ENCODE peak calls at places on chromosomes 2 and 18, in seven cellular contexts. Y is HCT116, H is HFF-Myc, G is pancreas, Q is suprapubic skin, T is HL-60, L is AG09309. W is an unnamed sample.

GRCh38 chr2:221958224-221958623 is 340.6 kb downstream of the PAX3 start:
- DNase-seq in L (no peak), H (no peak), T (no peak), G (no peak), Y (no peak), Q (no peak), W (no peak)

GRCh38 chr2:70668911-70669310 is 99.1 kb downstream of the ADD2 start:
- DNase-seq in L (no peak), Q (peak), G (no peak), H (no peak), Y (no peak), T (no peak), W (no peak)

GRCh38 chr2:72139871-72140620 is 7.6 kb downstream of the CYP26B1 start:
- DNase-seq in Q (peak), Y (no peak), L (no peak), T (no peak), H (no peak), G (no peak), W (no peak)

GRCh38 chr2:8480936-8481335 is 200.9 kb upstream of the ID2 start:
- DNase-seq in Q (peak), Y (no peak), H (no peak), G (no peak), T (no peak), L (no peak), W (no peak)

GRCh38 chr2:24830786-24831185 is 37.6 kb downstream of the CENPO start:
- DNase-seq in G (no peak), Y (no peak), T (no peak), Q (peak), H (no peak), L (no peak), W (no peak)

GRCh38 chr2:125885340-125885739 is 770.6 kb upstream of the GYPC start:
- DNase-seq in L (no peak), T (no peak), Q (no peak), H (no peak), Y (no peak), G (no peak), W (no peak)

GRCh38 chr2:10883880-10884529 is 27.7 kb upstream of the KCNF1 start:
- DNase-seq in G (no peak), L (no peak), T (no peak), Q (peak), H (no peak), Y (no peak), W (no peak)

GRCh38 chr2:168457177-168457905 is 1.3 kb downstream of the CERS6 start:
- DNase-seq in H (no peak), Q (no peak), T (peak), Y (no peak), L (no peak), G (no peak), W (no peak)

GRCh38 chr2:64707276-64707675 is 53.6 kb upstream of the SERTAD2 start:
- DNase-seq in T (no peak), L (no peak), Y (no peak), Q (no peak), G (no peak), H (no peak), W (no peak)

GRCh38 chr2:42105330-42106256 is 57.8 kb downstream of the PKDCC start:
- DNase-seq in Q (no peak), T (peak), L (no peak), Y (no peak), G (no peak), H (no peak), W (no peak)

DNA sequence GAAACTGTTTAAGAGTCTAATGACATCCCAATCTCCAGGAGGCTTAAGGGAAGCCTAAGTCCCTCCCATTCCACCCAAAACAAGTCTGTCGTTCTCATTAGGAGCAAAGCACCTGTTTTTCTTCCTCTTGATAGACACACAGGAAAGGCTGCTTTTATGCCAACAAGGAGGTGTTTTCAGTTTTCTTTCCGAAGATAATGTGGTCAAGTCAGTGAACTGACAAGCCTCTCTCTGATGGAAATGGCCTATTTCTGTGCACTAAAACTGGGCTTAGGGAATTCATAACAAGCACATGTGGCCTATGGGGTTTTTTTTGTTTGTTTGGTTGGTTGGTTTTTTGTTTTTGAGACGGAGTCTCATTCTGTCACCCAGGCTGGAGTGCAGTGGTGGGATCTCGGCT is 36.2 kb downstream of the FBLN7 start:
- DNase-seq in L (no peak), H (no peak), T (no peak), Q (no peak), G (no peak), Y (no peak), W (no peak)
- H3K4me3 ChIP-seq in L (no peak), H (no peak), T (no peak), Q (no peak), G (no peak), Y (no peak), W (no peak)

DNA sequence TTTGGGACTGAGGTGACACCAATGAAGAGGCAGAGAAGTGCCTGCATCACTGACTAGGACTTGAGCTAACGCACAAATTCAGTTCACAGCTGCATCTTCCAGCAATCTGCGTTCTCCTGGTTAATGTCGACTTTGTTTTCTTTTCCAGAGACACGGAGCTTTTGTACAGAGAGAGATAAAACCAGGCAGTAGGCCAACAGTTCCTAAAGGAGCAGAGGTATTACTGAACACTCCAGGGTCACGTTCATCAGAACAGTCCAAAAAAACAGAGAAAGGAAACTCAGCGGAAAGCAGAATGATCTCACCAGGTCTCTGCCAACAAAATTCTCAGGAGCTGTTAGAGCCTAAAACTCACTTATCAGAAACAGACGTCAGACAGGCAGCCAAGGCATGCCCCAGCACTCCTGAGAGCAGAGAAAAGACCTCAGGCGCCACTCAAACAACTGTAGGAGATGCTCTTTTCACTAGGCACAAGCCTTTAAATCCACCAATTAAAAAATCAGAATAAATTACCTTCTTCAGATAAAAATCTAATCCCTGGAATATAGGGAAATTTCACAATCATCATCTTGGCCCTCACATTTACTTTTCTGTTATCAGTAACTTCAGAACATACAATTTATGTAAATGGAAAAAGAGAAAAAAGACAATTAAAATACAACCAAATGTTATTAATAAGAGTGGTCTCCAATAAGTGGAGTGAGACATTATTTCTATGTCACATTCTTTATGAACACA is 95.9 kb upstream of the SPTBN1 start:
- DNase-seq in Q (no peak), G (peak), L (peak), T (no peak), Y (no peak), H (peak), W (no peak)
- H3K4me3 ChIP-seq in Q (peak), G (no peak), L (no peak), T (no peak), Y (no peak), H (peak), W (peak)

GRCh38 chr18:57437433-57437781 is 2.2 kb downstream of the ONECUT2 start:
- DNase-seq in Q (no peak), Y (no peak), H (no peak), L (no peak), G (no peak), T (no peak), W (no peak)
- H3K4me3 ChIP-seq in Q (peak), Y (peak), H (no peak), L (peak), G (peak), T (no peak), W (no peak)

DNA sequence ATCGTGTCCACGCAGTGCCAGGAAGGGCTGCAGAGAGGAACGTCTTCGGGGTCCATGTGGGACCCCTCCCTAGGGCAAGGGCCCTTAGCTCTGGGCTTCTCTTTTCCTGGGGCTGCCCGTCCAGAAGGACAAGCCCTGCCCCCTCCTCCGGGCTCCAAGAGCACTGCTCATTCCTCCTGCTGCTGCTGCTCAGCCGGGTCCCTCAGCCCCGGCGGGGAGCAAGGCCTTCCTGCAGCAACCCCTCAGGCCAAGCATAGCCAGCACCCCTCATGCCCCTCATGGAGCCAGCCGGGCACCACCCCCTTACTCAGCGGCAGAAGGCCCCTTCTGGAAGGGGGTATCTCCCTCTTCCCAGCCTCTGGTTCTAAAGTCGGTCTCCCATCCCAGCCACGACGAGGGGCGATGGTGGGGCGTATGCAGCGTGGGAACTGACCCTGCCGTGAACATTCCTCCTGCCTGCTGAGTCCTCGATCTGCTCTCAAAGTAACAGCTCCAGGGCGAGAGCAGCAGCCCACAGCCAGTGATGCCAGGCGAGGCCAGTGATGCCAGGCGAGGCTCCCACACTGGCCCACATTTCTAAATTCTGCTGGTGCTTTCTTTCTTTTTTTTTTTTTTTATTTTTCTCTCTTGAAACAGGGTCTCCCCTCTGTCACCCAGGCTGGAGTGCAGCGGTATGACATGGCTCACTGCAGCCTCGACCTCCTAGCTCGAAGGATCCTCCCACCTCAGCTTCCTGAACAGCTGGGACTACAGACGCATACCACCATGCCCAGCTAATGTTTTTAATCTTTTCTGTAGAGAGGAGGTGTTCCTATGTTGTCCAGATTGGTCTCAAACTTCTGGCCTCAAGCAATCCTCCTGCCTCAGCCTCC is 99.7 kb downstream of the HDAC4 start:
- DNase-seq in Y (no peak), Q (peak), H (no peak), G (peak), T (no peak), L (no peak), W (no peak)
- H3K4me3 ChIP-seq in Y (no peak), Q (no peak), H (no peak), G (no peak), T (no peak), L (no peak), W (no peak)

DNA sequence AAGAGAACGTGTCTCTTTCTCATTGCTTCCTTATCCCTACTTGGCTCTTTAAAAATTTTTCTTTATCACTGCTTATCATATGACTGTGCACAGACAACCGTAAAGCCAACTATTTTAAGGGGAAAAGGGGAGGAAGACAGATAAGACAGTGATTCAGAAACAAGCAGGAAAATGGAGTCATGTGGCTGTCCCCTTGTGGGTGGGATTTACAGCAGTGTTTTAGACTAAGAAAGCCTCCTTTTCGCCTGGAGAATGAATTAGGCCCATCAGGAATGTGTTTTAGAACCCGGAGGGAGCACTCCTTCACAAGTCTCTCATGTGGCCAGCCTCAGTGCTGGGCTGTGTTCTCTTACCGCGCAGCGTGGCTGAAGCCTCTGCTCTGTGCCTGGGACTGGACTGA is 17.6 kb downstream of the PRKCE start:
- DNase-seq in T (no peak), Q (no peak), G (no peak), H (no peak), Y (no peak), L (no peak), W (no peak)
- H3K4me3 ChIP-seq in T (no peak), Q (no peak), G (no peak), H (no peak), Y (no peak), L (no peak), W (no peak)

GRCh38 chr2:171158036-171158789 is 2.5 kb downstream of the TLK1 start:
- DNase-seq in H (no peak), Y (no peak), T (no peak), G (no peak), Q (no peak), L (no peak), W (no peak)
- H3K4me3 ChIP-seq in H (peak), Y (no peak), T (peak), G (peak), Q (peak), L (peak), W (no peak)

GRCh38 chr2:191264647-191265079 is 19.5 kb downstream of the MYO1B start:
- DNase-seq in T (no peak), Y (no peak), G (no peak), Q (no peak), L (peak), H (no peak), W (no peak)
- H3K4me3 ChIP-seq in T (no peak), Y (no peak), G (peak), Q (no peak), L (no peak), H (no peak), W (no peak)